ENCODE peak calls at places on chromosomes 11 and 22, in four cellular contexts. One of them, this sample, is unnamed.
A peak's percentile ranks its signal among the peaks of the same experiment; 100 is the strongest.

GRCh38 chr11:101346591-101346990 is 217.0 kb upstream of the PGR start:
- DNase-seq in OCI-LY7: no peak
- DNase-seq in right lobe of liver: no peak
- DNase-seq in Panc1: no peak
- DNase-seq in this sample: no peak

GRCh38 chr22:48670317-48670716 is 1157.4 kb downstream of the BRD1 start:
- DNase-seq in OCI-LY7: no peak
- DNase-seq in right lobe of liver: no peak
- DNase-seq in Panc1: no peak
- DNase-seq in this sample: no peak

GRCh38 chr22:37388538-37388937 is 38.7 kb downstream of the ELFN2 start:
- DNase-seq in OCI-LY7: no peak
- DNase-seq in right lobe of liver: no peak
- DNase-seq in Panc1: no peak
- DNase-seq in this sample: no peak

GRCh38 chr22:42958937-42959336 is 56.0 kb downstream of the PACSIN2 start:
- DNase-seq in OCI-LY7: no peak
- DNase-seq in right lobe of liver: no peak
- DNase-seq in Panc1: no peak
- DNase-seq in this sample: no peak

GRCh38 chr11:70618471-70619101 is 220.3 kb downstream of the CTTN start:
- DNase-seq in OCI-LY7: no peak
- DNase-seq in right lobe of liver: no peak
- DNase-seq in Panc1: no peak
- DNase-seq in this sample: no peak

GRCh38 chr11:65555693-65556231 is 2.4 kb downstream of the LTBP3 start:
- DNase-seq in OCI-LY7: no peak
- DNase-seq in right lobe of liver: no peak
- DNase-seq in Panc1: peak; percentile 73
- DNase-seq in this sample: no peak

GRCh38 chr11:120715239-120715638 is 203.7 kb downstream of the GRIK4 start:
- DNase-seq in OCI-LY7: peak; percentile 83
- DNase-seq in right lobe of liver: no peak
- DNase-seq in Panc1: no peak
- DNase-seq in this sample: no peak

GRCh38 chr11:71946144-71946571 is 17.3 kb downstream of the RNF121 start:
- DNase-seq in OCI-LY7: no peak
- DNase-seq in right lobe of liver: no peak
- DNase-seq in Panc1: no peak
- DNase-seq in this sample: no peak

GRCh38 chr11:16312242-16312641 is 44.1 kb downstream of the SOX6 start:
- DNase-seq in OCI-LY7: no peak
- DNase-seq in right lobe of liver: no peak
- DNase-seq in Panc1: no peak
- DNase-seq in this sample: no peak

GRCh38 chr11:129315781-129316579 is 59.7 kb upstream of the BARX2 start:
- DNase-seq in OCI-LY7: no peak
- DNase-seq in right lobe of liver: no peak
- DNase-seq in Panc1: no peak
- DNase-seq in this sample: no peak

GRCh38 chr11:76656087-76656531 is 14.4 kb downstream of the LRRC32 start:
- DNase-seq in OCI-LY7: no peak
- DNase-seq in right lobe of liver: no peak
- DNase-seq in Panc1: no peak
- DNase-seq in this sample: no peak

GRCh38 chr11:76408171-76408965 is 27.2 kb downstream of the GVQW3 start:
- DNase-seq in OCI-LY7: peak; percentile 45
- DNase-seq in right lobe of liver: no peak
- DNase-seq in Panc1: no peak
- DNase-seq in this sample: no peak

GRCh38 chr11:83629775-83630174 is 343.6 kb upstream of the CCDC90B start:
- DNase-seq in OCI-LY7: no peak
- DNase-seq in right lobe of liver: no peak
- DNase-seq in Panc1: no peak
- DNase-seq in this sample: no peak

GRCh38 chr22:23401910-23402274 is 178.2 kb downstream of the IGLL1 start:
- DNase-seq in OCI-LY7: no peak
- DNase-seq in right lobe of liver: peak; percentile 56
- DNase-seq in Panc1: no peak
- DNase-seq in this sample: no peak

GRCh38 chr11:57487021-57487778 is 26.9 kb downstream of the RTN4RL2 start:
- DNase-seq in OCI-LY7: no peak
- DNase-seq in right lobe of liver: no peak
- DNase-seq in Panc1: no peak
- DNase-seq in this sample: no peak
- H3K4me1 ChIP-seq in OCI-LY7: peaks cover 42% of the 10 kb centered on the region
- H3K4me1 ChIP-seq in right lobe of liver: no peaks in the 10 kb centered on the region
- H3K4me1 ChIP-seq in Panc1: no peaks in the 10 kb centered on the region
- H3K4me1 ChIP-seq in this sample: peaks cover 2% of the 10 kb centered on the region

GRCh38 chr11:11857769-11858168 is 16.0 kb downstream of the USP47 start:
- DNase-seq in OCI-LY7: no peak
- DNase-seq in right lobe of liver: no peak
- DNase-seq in Panc1: no peak
- DNase-seq in this sample: no peak

GRCh38 chr11:11862995-11863394 is 21.2 kb downstream of the USP47 start:
- DNase-seq in OCI-LY7: no peak
- DNase-seq in right lobe of liver: no peak
- DNase-seq in Panc1: no peak
- DNase-seq in this sample: no peak

GRCh38 chr11:11864332-11864731 is 22.6 kb downstream of the USP47 start:
- DNase-seq in OCI-LY7: no peak
- DNase-seq in right lobe of liver: no peak
- DNase-seq in Panc1: no peak
- DNase-seq in this sample: no peak

GRCh38 chr11:11856638-11857037 is 14.9 kb downstream of the USP47 start:
- DNase-seq in OCI-LY7: no peak
- DNase-seq in right lobe of liver: no peak
- DNase-seq in Panc1: no peak
- DNase-seq in this sample: no peak

GRCh38 chr11:11860103-11860979 is 18.6 kb downstream of the USP47 start:
- DNase-seq in OCI-LY7: no peak
- DNase-seq in right lobe of liver: no peak
- DNase-seq in Panc1: no peak
- DNase-seq in this sample: no peak
- H3K27ac ChIP-seq in OCI-LY7: no peak overlapping the region
- H3K27ac ChIP-seq in right lobe of liver: no peak overlapping the region
- H3K27ac ChIP-seq in Panc1: peak overlapping the region; percentile 41
- H3K27ac ChIP-seq in this sample: no peak overlapping the region

GRCh38 chr22:25282346-25282670 is 62.9 kb downstream of the CRYBB2 start:
- DNase-seq in OCI-LY7: no peak
- DNase-seq in right lobe of liver: no peak
- DNase-seq in Panc1: no peak
- DNase-seq in this sample: no peak

GRCh38 chr22:25282671-25283561 is 63.5 kb downstream of the CRYBB2 start:
- DNase-seq in OCI-LY7: no peak
- DNase-seq in right lobe of liver: no peak
- DNase-seq in Panc1: no peak
- DNase-seq in this sample: peak; percentile 70

GRCh38 chr22:25281675-25282345 is 62.4 kb downstream of the CRYBB2 start:
- DNase-seq in OCI-LY7: no peak
- DNase-seq in right lobe of liver: no peak
- DNase-seq in Panc1: no peak
- DNase-seq in this sample: no peak
- H3K4me1 ChIP-seq in OCI-LY7: peaks cover 30% of the 10 kb centered on the region
- H3K4me1 ChIP-seq in right lobe of liver: no peaks in the 10 kb centered on the region
- H3K4me1 ChIP-seq in Panc1: no peaks in the 10 kb centered on the region
- H3K4me1 ChIP-seq in this sample: no peaks in the 10 kb centered on the region

DNA sequence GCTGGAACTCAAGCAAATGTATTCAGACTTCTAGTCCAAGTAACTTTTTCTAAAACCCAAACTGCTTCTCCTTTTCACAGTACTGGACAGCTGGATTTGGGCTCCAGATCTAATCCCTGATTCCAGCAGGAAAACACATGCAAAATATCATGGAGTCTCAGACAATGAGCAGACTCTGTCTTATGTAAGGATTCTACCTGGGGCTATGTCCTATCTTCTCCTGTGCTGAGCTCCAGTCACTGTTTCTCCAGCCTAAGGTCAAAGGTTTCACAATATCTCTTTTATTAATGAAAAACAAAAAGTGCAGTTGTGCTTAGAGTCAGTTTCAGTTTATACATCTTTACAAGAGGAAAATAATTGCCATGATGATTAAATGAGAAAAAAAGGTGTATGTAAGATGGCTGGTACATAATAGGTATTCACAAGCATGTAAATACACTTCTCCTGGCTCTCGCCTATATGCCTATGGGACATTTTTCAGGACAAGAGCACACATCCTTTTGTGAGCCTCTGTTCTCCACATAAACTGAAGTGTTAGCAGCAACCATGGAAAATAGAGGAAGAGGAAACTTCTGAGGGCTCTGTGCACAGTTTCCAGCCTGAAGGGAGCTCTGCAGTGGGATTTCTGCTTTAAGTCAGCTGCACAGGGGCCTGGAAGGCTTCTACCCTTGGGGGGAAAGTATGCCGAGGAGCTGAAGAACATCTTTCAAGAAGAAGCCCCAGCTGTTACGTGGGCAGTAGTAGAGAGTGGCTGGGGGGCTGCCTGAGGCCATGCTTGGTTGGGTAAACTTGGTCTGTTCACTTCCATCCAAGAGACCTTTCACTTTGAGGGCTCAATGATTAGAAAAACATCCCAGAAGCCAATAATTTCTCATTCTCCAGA is 82.9 kb upstream of the EED start:
- DNase-seq in OCI-LY7: no peak
- DNase-seq in right lobe of liver: no peak
- DNase-seq in Panc1: no peak
- DNase-seq in this sample: no peak
- H3K27ac ChIP-seq in OCI-LY7: no peak overlapping the region
- H3K27ac ChIP-seq in right lobe of liver: peak overlapping the region; percentile 13
- H3K27ac ChIP-seq in Panc1: no peak overlapping the region
- H3K27ac ChIP-seq in this sample: no peak overlapping the region

GRCh38 chr11:114132427-114132826 is 72.9 kb downstream of the ZBTB16 start:
- DNase-seq in OCI-LY7: no peak
- DNase-seq in right lobe of liver: no peak
- DNase-seq in Panc1: no peak
- DNase-seq in this sample: no peak
- H3K4me1 ChIP-seq in OCI-LY7: peaks cover 6% of the 10 kb centered on the region
- H3K4me1 ChIP-seq in right lobe of liver: no peaks in the 10 kb centered on the region
- H3K4me1 ChIP-seq in Panc1: no peaks in the 10 kb centered on the region
- H3K4me1 ChIP-seq in this sample: no peaks in the 10 kb centered on the region